ENCODE peak calls at places on chromosomes 6 and 20, in six cellular contexts. One of them, this sample, is unnamed.

GRCh38 chr6:30075987-30076311 is 380 bp upstream of the RNF39 start:
- DNase-seq in HepG2: no peak
- DNase-seq in H1: no peak
- DNase-seq in GM12891: no peak
- DNase-seq in GM12878: no peak
- DNase-seq in K562: no peak
- DNase-seq in this sample: no peak

GRCh38 chr6:132714160-132714559 is 305 bp upstream of the VNN1 start:
- DNase-seq in HepG2: no peak
- DNase-seq in H1: no peak
- DNase-seq in GM12891: no peak
- DNase-seq in GM12878: no peak
- DNase-seq in K562: no peak
- DNase-seq in this sample: no peak

GRCh38 chr20:60970601-60971000 is 281.5 kb upstream of the CDH4 start:
- DNase-seq in HepG2: no peak
- DNase-seq in H1: no peak
- DNase-seq in GM12891: no peak
- DNase-seq in GM12878: no peak
- DNase-seq in K562: no peak
- DNase-seq in this sample: no peak

GRCh38 chr6:151413372-151414145 is 22.2 kb upstream of the ZBTB2 start:
- DNase-seq in HepG2: no peak
- DNase-seq in H1: no peak
- DNase-seq in GM12891: no peak
- DNase-seq in GM12878: no peak
- DNase-seq in K562: no peak
- DNase-seq in this sample: no peak

GRCh38 chr6:74598473-74599393 is 607.1 kb downstream of the COL12A1 start:
- DNase-seq in HepG2: no peak
- DNase-seq in H1: no peak
- DNase-seq in GM12891: peak
- DNase-seq in GM12878: peak
- DNase-seq in K562: no peak
- DNase-seq in this sample: peak

GRCh38 chr6:166541366-166541765 is 45.1 kb downstream of the RAMACL start:
- DNase-seq in HepG2: no peak
- DNase-seq in H1: no peak
- DNase-seq in GM12891: no peak
- DNase-seq in GM12878: no peak
- DNase-seq in K562: no peak
- DNase-seq in this sample: no peak

GRCh38 chr6:131682427-131682826 is 18.8 kb downstream of the OR2A4 start:
- DNase-seq in HepG2: no peak
- DNase-seq in H1: no peak
- DNase-seq in GM12891: no peak
- DNase-seq in GM12878: no peak
- DNase-seq in K562: no peak
- DNase-seq in this sample: no peak

GRCh38 chr6:3449321-3449720 is 7.5 kb downstream of the SLC22A23 start:
- DNase-seq in HepG2: no peak
- DNase-seq in H1: no peak
- DNase-seq in GM12891: no peak
- DNase-seq in GM12878: no peak
- DNase-seq in K562: no peak
- DNase-seq in this sample: no peak

GRCh38 chr6:117449549-117450439 is 24.1 kb upstream of the ROS1 start:
- DNase-seq in HepG2: peak
- DNase-seq in H1: peak
- DNase-seq in GM12891: no peak
- DNase-seq in GM12878: peak
- DNase-seq in K562: peak
- DNase-seq in this sample: no peak

DNA sequence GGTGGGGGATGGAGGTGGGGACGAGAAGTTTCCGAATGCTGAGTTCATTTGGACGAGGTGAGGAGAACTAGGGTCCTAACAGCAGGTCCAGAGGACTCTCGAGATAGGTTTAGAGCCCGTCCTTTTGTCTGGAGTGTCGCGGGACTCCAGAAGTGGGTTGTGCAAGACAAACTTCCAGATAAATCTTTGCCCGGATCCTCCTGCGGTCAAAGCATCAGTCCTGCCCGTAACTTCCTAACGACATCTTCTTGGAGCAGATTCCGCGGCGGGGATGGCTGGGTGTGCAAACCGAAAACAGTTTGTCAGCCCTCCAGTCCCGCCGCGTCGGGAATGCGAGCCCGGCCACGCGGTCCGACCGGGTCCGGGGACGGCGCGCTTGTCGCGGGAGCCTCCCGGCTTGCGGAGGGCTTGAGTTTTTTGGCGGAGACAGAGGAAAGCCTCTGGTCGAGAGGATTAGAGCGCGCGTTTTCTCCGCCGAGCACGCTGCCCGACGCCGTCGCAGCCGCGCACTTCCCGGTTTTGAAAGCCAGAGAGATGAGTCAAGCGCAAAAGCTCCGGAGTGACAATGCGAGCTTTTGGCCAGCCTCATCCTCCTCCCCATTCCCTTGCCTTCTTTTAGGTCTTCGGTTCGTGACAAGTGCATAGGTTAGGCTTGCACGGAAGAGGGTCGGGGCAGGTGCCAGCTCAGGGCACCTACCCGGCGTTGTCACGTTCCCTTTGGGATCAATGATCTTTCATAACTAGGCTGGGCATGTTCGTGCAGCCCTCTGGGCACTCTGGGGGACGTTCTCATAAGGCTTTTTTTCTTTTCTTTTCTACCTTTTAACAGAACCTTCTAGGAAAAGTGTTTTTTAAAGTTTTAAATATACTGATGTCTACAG is 91.4 kb upstream of the PRDM1 start:
- DNase-seq in HepG2: no peak
- DNase-seq in H1: peak
- DNase-seq in GM12891: no peak
- DNase-seq in GM12878: no peak
- DNase-seq in K562: no peak
- DNase-seq in this sample: no peak
- TF ChIP-seq TAF1 in HepG2: no peak
- TF ChIP-seq TAF1 in H1: no peak
- TF ChIP-seq TAF1 in GM12891: no peak
- TF ChIP-seq TAF1 in GM12878: no peak
- TF ChIP-seq TAF1 in K562: no peak
- TF ChIP-seq TAF1 in this sample: no peak

DNA sequence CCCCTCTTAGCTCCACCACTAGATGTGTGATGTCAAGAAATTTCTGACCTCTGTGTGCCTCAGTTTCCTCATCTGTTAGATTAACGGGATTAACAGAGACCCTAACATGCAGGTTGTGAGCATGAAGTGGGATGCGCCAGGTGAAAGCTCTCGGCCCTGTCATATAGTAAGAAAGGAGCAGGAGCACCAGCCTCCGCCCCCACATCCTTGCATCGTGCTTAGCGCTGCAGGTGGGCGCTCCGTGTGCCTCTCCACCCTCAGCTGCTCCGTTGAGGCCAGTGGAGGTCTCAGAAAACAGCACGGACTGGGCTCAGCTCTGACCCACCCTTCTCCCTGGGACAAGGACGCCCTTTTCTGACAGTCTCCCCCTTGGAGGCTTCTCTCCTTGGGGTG is 63.4 kb downstream of the TCP11 start:
- DNase-seq in HepG2: no peak
- DNase-seq in H1: no peak
- DNase-seq in GM12891: no peak
- DNase-seq in GM12878: no peak
- DNase-seq in K562: no peak
- DNase-seq in this sample: no peak
- TF ChIP-seq POLR2A in HepG2: no peak
- TF ChIP-seq POLR2A in H1: no peak
- TF ChIP-seq POLR2A in GM12891: no peak
- TF ChIP-seq POLR2A in GM12878: no peak
- TF ChIP-seq POLR2A in K562: no peak
- TF ChIP-seq POLR2A in this sample: no peak

GRCh38 chr6:422423-423061 is 31.0 kb downstream of the IRF4 start:
- DNase-seq in HepG2: peak
- DNase-seq in H1: no peak
- DNase-seq in GM12891: peak
- DNase-seq in GM12878: no peak
- DNase-seq in K562: no peak
- DNase-seq in this sample: peak
- TF ChIP-seq POLR2AphosphoS5 in HepG2: no peak
- TF ChIP-seq POLR2AphosphoS5 in H1: no peak
- TF ChIP-seq POLR2AphosphoS5 in GM12891: no peak
- TF ChIP-seq POLR2AphosphoS5 in GM12878: no peak
- TF ChIP-seq POLR2AphosphoS5 in K562: no peak
- TF ChIP-seq POLR2AphosphoS5 in this sample: no peak

DNA sequence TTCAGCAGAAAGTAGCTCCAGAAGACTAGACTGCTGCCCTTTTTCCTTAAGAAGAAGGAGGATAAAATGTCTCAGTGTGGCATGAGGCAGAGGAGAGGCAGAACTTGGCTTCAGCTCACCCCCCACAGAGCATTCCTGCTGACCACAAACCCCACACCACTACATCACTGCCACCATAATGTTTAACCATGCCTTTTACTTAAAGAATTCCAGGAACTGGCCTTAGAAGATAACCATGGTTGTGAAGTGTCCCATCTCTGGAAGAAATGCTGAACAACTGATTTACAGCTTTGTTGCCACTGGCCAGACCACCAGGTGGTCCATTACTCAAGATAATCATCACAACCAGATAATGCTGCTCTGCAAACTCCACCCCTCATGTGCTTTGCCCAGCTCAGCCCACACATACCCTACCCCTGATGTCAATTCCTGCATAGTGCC is 154.1 kb downstream of the CD24 start:
- DNase-seq in HepG2: no peak
- DNase-seq in H1: no peak
- DNase-seq in GM12891: no peak
- DNase-seq in GM12878: no peak
- DNase-seq in K562: peak
- DNase-seq in this sample: no peak
- TF ChIP-seq TAF1 in HepG2: no peak
- TF ChIP-seq TAF1 in H1: no peak
- TF ChIP-seq TAF1 in GM12891: no peak
- TF ChIP-seq TAF1 in GM12878: no peak
- TF ChIP-seq TAF1 in K562: no peak
- TF ChIP-seq TAF1 in this sample: no peak

This sample was measured in GM12892.